ENCODE peak calls at places on chromosome 19, in eight cellular contexts. G, J, H, A, P, N, Q and M are unnamed samples.

GRCh38 chr19:49056101-49056901 is 1.2 kb downstream of the CGB7 start:
- DNase-seq in H (peak; percentile 47), G (peak; percentile 65), N (peak; percentile 76), J (peak; percentile 93), P (peak; percentile 63), Q (peak; percentile 64), A (peak; percentile 46), M (peak; percentile 68)

GRCh38 chr19:44356383-44357111 is at the start of gene ZNF112:
- DNase-seq in H (peak; percentile 96), J (peak; percentile 79), N (peak; percentile 98), P (peak; percentile 97), G (peak; percentile 78), Q (peak; percentile 98), A (peak; percentile 91), M (peak; percentile 89)

GRCh38 chr19:3608750-3609322 is 2.2 kb upstream of the TBXA2R start:
- DNase-seq in N (no peak), A (no peak), P (peak; percentile 44), Q (no peak), J (peak; percentile 83), G (no peak), H (peak; percentile 49), M (no peak)

GRCh38 chr19:15551183-15552004 is 43.1 kb downstream of the CYP4F22 start:
- DNase-seq in P (peak; percentile 27), J (peak; percentile 84), N (peak; percentile 91), H (peak; percentile 27), G (no peak), Q (peak; percentile 71), A (peak; percentile 10), M (peak; percentile 66)

GRCh38 chr19:29751932-29752331 is 36.9 kb upstream of the C19orf12 start:
- DNase-seq in H (no peak), J (no peak), N (no peak), G (no peak), Q (no peak), A (no peak), P (no peak), M (no peak)

GRCh38 chr19:53621885-53622710 is 9.7 kb upstream of the DPRX start:
- DNase-seq in H (peak; percentile 4), Q (peak; percentile 66), J (no peak), G (no peak), P (no peak), N (no peak), A (no peak), M (no peak)

GRCh38 chr19:49132974-49133609 is 13.7 kb downstream of the PPFIA3 start:
- DNase-seq in G (no peak), P (no peak), Q (no peak), N (peak; percentile 84), J (peak; percentile 87), A (peak; percentile 42), H (no peak), M (no peak)

GRCh38 chr19:4878491-4878968 is 11.1 kb upstream of the PLIN3 start:
- DNase-seq in Q (no peak), J (peak; percentile 63), A (no peak), H (no peak), N (peak; percentile 60), P (no peak), G (no peak), M (no peak)

GRCh38 chr19:9431475-9431874 is 3.9 kb downstream of the ZNF266 start:
- DNase-seq in G (peak; percentile 31), N (peak; percentile 77), A (peak; percentile 9), H (peak; percentile 49), Q (no peak), P (peak; percentile 56), J (no peak), M (peak; percentile 55)

GRCh38 chr19:17743874-17744273 is 7.4 kb upstream of the FCHO1 start:
- DNase-seq in A (no peak), H (peak; percentile 70), Q (peak; percentile 64), P (no peak), J (no peak), G (no peak), N (no peak), M (no peak)

GRCh38 chr19:17243340-17243853 is 2.3 kb downstream of the NR2F6 start:
- DNase-seq in J (no peak), G (no peak), P (no peak), A (peak; percentile 66), Q (no peak), H (no peak), N (no peak), M (no peak)

GRCh38 chr19:18502633-18503294 is 19.1 kb downstream of the ELL start:
- DNase-seq in N (no peak), H (no peak), Q (no peak), P (no peak), G (no peak), J (peak; percentile 73), A (peak; percentile 81), M (no peak)

GRCh38 chr19:40464059-40465024 is 1.2 kb downstream of the BLVRB start:
- DNase-seq in P (peak; percentile 94), A (peak; percentile 94), N (peak; percentile 94), G (peak; percentile 73), J (no peak), H (peak; percentile 94), Q (peak; percentile 98), M (peak; percentile 87)

GRCh38 chr19:3465552-3465951 is 14.8 kb downstream of the SMIM24 start:
- DNase-seq in A (no peak), Q (no peak), J (no peak), G (no peak), P (no peak), H (no peak), N (peak; percentile 52), M (no peak)

GRCh38 chr19:38616265-38616664 is 1.5 kb downstream of the MAP4K1 start:
- DNase-seq in N (no peak), H (no peak), Q (no peak), P (no peak), A (no peak), J (no peak), G (no peak), M (no peak)

GRCh38 chr19:3358919-3359849 is 7.2 kb upstream of the NFIC start:
- DNase-seq in N (peak; percentile 33), A (peak; percentile 76), J (peak; percentile 95), Q (no peak), H (peak; percentile 72), P (peak; percentile 71), G (no peak), M (peak; percentile 56)

GRCh38 chr19:31286491-31286890 is 62.7 kb downstream of the TSHZ3 start:
- DNase-seq in J (no peak), H (no peak), Q (no peak), A (no peak), N (no peak), G (no peak), P (no peak), M (no peak)

GRCh38 chr19:4781851-4782250 is 9.7 kb upstream of the FEM1A start:
- DNase-seq in N (no peak), G (no peak), P (peak; percentile 37), Q (no peak), H (no peak), A (no peak), J (no peak), M (no peak)

GRCh38 chr19:9645466-9645865 is 24.4 kb upstream of the ZNF561 start:
- DNase-seq in Q (no peak), N (no peak), G (no peak), A (no peak), P (peak; percentile 37), J (no peak), H (no peak), M (no peak)

GRCh38 chr19:39738809-39739208 is 980 bp upstream of the CLC start:
- DNase-seq in G (no peak), J (no peak), N (no peak), P (no peak), Q (no peak), H (no peak), A (no peak), M (no peak)

GRCh38 chr19:52935434-52935833 is 12.2 kb upstream of the ZNF888 start:
- DNase-seq in N (no peak), G (no peak), H (peak; percentile 54), J (no peak), P (no peak), Q (no peak), A (no peak), M (no peak)

GRCh38 chr19:1019980-1020867 is 699 bp downstream of the TMEM259 start:
- DNase-seq in A (no peak), N (peak; percentile 33), H (no peak), Q (no peak), P (no peak), G (no peak), J (peak; percentile 91), M (no peak)

GRCh38 chr19:1020868-1021425 is at the start of gene TMEM259:
- DNase-seq in N (peak; percentile 98), A (peak; percentile 99), G (peak; percentile 98), P (peak; percentile 99), H (peak; percentile 99), J (peak; percentile 98), Q (peak; percentile 96), M (peak; percentile 99)

GRCh38 chr19:1018932-1019615 is 1.8 kb downstream of the TMEM259 start:
- DNase-seq in J (peak; percentile 58), H (no peak), P (no peak), Q (no peak), N (no peak), G (no peak), A (no peak), M (no peak)

GRCh38 chr19:1018393-1018792 is 2.5 kb downstream of the TMEM259 start:
- DNase-seq in G (no peak), Q (no peak), H (no peak), N (no peak), P (no peak), J (no peak), A (no peak), M (no peak)

GRCh38 chr19:1019616-1019961 is 1.3 kb downstream of the TMEM259 start:
- DNase-seq in G (no peak), Q (no peak), A (no peak), H (no peak), P (no peak), J (peak; percentile 84), N (no peak), M (no peak)
- H3K4me1 ChIP-seq in G (peaks cover 37% of the 10 kb centered on the region), Q (peaks cover 38% of the 10 kb centered on the region), A (peaks cover 43% of the 10 kb centered on the region), H (peaks cover 35% of the 10 kb centered on the region), P (peaks cover 30% of the 10 kb centered on the region), J (peaks cover 72% of the 10 kb centered on the region), N (peaks cover 8% of the 10 kb centered on the region), M (peaks cover 7% of the 10 kb centered on the region)

GRCh38 chr19:45607071-45608029 is 5.3 kb upstream of the GPR4 start:
- DNase-seq in H (peak; percentile 80), N (peak; percentile 96), P (peak; percentile 81), Q (peak; percentile 81), J (no peak), A (peak; percentile 81), G (peak; percentile 71), M (peak; percentile 83)
- H3K4me3 ChIP-seq in H (no peak overlapping the region), N (peak overlapping the region; percentile 60), P (peak overlapping the region; percentile 23), Q (peak overlapping the region; percentile 28), J (no peak overlapping the region), A (no peak overlapping the region), G (peak overlapping the region; percentile 27), M (peak overlapping the region; percentile 59)

DNA sequence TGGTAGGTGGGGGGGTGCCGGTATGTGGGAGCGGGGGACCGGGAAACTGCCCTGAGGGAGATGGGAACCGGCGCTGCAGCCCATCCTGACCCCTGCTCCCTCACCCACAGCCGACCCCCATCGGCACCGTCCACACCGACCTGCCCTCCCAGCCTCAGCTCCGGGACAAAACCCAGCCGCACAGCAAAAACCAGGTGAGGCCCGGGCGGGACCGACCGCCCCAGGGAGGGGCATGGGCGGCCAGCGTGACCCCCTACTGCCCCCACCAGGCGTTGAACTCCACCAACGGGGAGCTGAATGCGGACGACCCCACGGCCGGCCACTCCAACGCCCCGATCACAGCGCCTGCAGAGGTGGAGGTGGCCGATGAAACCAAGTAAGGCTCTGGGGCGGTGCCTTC is 35.9 kb downstream of the BTBD2 start:
- DNase-seq in H (no peak), N (no peak), P (no peak), G (no peak), J (peak; percentile 64), Q (no peak), A (no peak), M (no peak)
- H3K4me1 ChIP-seq in H (no peaks in the 10 kb centered on the region), N (no peaks in the 10 kb centered on the region), P (no peaks in the 10 kb centered on the region), G (no peaks in the 10 kb centered on the region), J (no peaks in the 10 kb centered on the region), Q (no peaks in the 10 kb centered on the region), A (no peaks in the 10 kb centered on the region), M (no peaks in the 10 kb centered on the region)

GRCh38 chr19:13055213-13056051 is 47.2 kb downstream of the LYL1 start:
- DNase-seq in H (peak; percentile 98), A (peak; percentile 87), P (peak; percentile 29), G (no peak), J (peak; percentile 91), N (peak; percentile 68), Q (no peak), M (peak; percentile 69)
- H3K4me3 ChIP-seq in H (no peak overlapping the region), A (no peak overlapping the region), P (no peak overlapping the region), G (no peak overlapping the region), J (no peak overlapping the region), N (peak overlapping the region; percentile 61), Q (no peak overlapping the region), M (no peak overlapping the region)